ENCODE peak calls at places on chromosome 1, in seven cellular contexts. Y is HTR-8/SVneo, R is NCI-H1048, J is AG09309, H is COLO829, T is T-helper 1 cell, Q is nephron progenitor cell. W is an unnamed sample.

GRCh38 chr1:53606197-53607095 is 132.5 kb downstream of the GLIS1 start:
- DNase-seq in Y (no peak), R (no peak), J (no peak), H (no peak), T (no peak), Q (peak; percentile 60), W (peak; percentile 57)

GRCh38 chr1:95916616-95917015 is 682.6 kb downstream of the RWDD3 start:
- DNase-seq in Y (no peak), R (no peak), J (no peak), H (no peak), T (no peak), Q (no peak), W (no peak)

GRCh38 chr1:234825498-234826176 is 215.7 kb upstream of the IRF2BP2 start:
- DNase-seq in Y (no peak), R (no peak), J (no peak), H (no peak), T (no peak), Q (no peak), W (no peak)

GRCh38 chr1:169676001-169676400 is 35.4 kb downstream of the SELL start:
- DNase-seq in Y (no peak), R (no peak), J (peak; percentile 1), H (no peak), T (no peak), Q (no peak), W (no peak)

GRCh38 chr1:27137022-27137542 is 17.8 kb downstream of the SLC9A1 start:
- DNase-seq in Y (no peak), R (no peak), J (no peak), H (no peak), T (peak; percentile 39), Q (no peak), W (no peak)

GRCh38 chr1:23719162-23719820 is 24.0 kb upstream of the ELOA start:
- DNase-seq in Y (no peak), R (no peak), J (no peak), H (no peak), T (no peak), Q (no peak), W (no peak)

GRCh38 chr1:180131510-180131909 is 23.2 kb upstream of the QSOX1 start:
- DNase-seq in Y (peak; percentile 41), R (no peak), J (peak; percentile 87), H (peak; percentile 51), T (no peak), Q (no peak), W (peak; percentile 55)

GRCh38 chr1:85584923-85585322 is 4.4 kb downstream of the CCN1 start:
- DNase-seq in Y (no peak), R (no peak), J (no peak), H (no peak), T (no peak), Q (no peak), W (peak; percentile 33)

GRCh38 chr1:167934407-167935251 is 1.9 kb upstream of the DCAF6 start:
- DNase-seq in Y (peak; percentile 12), R (no peak), J (no peak), H (peak; percentile 19), T (no peak), Q (no peak), W (no peak)

GRCh38 chr1:53765656-53766055 is 26.7 kb upstream of the GLIS1 start:
- DNase-seq in Y (no peak), R (no peak), J (no peak), H (no peak), T (no peak), Q (no peak), W (no peak)

GRCh38 chr1:15953791-15954201 is 22.1 kb downstream of the ZBTB17 start:
- DNase-seq in Y (no peak), R (no peak), J (no peak), H (no peak), T (no peak), Q (no peak), W (no peak)

GRCh38 chr1:167720965-167721616 is 691 bp upstream of the MPZL1 start:
- DNase-seq in Y (peak; percentile 51), R (no peak), J (peak; percentile 24), H (no peak), T (no peak), Q (no peak), W (peak; percentile 63)

GRCh38 chr1:1334835-1335234 is 3.8 kb downstream of the TAS1R3 start:
- DNase-seq in Y (no peak), R (no peak), J (no peak), H (no peak), T (no peak), Q (peak; percentile 87), W (peak; percentile 85)

GRCh38 chr1:61589382-61589765 is 135.6 kb downstream of the TM2D1 start:
- DNase-seq in Y (no peak), R (no peak), J (no peak), H (no peak), T (no peak), Q (peak; percentile 18), W (no peak)

GRCh38 chr1:103190746-103191145 is 82.4 kb upstream of the COL11A1 start:
- DNase-seq in Y (no peak), R (no peak), J (no peak), H (no peak), T (no peak), Q (no peak), W (no peak)

GRCh38 chr1:58434587-58434986 is 111.9 kb downstream of the OMA1 start:
- DNase-seq in Y (no peak), R (no peak), J (no peak), H (no peak), T (no peak), Q (no peak), W (no peak)

GRCh38 chr1:21347072-21347581 is 56.9 kb upstream of the ECE1 start:
- DNase-seq in Y (no peak), R (no peak), J (no peak), H (no peak), T (no peak), Q (no peak), W (no peak)

GRCh38 chr1:59263116-59263515 is 33.8 kb upstream of the FGGY start:
- DNase-seq in Y (no peak), R (no peak), J (no peak), H (no peak), T (no peak), Q (no peak), W (no peak)

GRCh38 chr1:58727363-58727762 is 27.5 kb upstream of the MYSM1 start:
- DNase-seq in Y (peak; percentile 64), R (no peak), J (peak; percentile 52), H (peak; percentile 68), T (no peak), Q (no peak), W (peak; percentile 86)

GRCh38 chr1:119966020-119966419 is 69.7 kb upstream of the ADAM30 start:
- DNase-seq in Y (no peak), R (no peak), J (peak; percentile 38), H (no peak), T (no peak), Q (no peak), W (no peak)

GRCh38 chr1:170296642-170297041 is 150.9 kb downstream of the NTMT2 start:
- DNase-seq in Y (no peak), R (no peak), J (no peak), H (peak; percentile 74), T (no peak), Q (no peak), W (no peak)

GRCh38 chr1:46804926-46805325 is 6.1 kb downstream of the CYP4B1 start:
- DNase-seq in Y (no peak), R (no peak), J (no peak), H (no peak), T (no peak), Q (no peak), W (peak; percentile 12)

GRCh38 chr1:200172311-200172710 is 144.8 kb downstream of the NR5A2 start:
- DNase-seq in Y (no peak), R (no peak), J (peak; percentile 3), H (no peak), T (no peak), Q (no peak), W (no peak)

GRCh38 chr1:37177230-37177864 is 143.0 kb upstream of the GRIK3 start:
- DNase-seq in Y (no peak), R (no peak), J (no peak), H (peak; percentile 28), T (no peak), Q (peak; percentile 44), W (peak; percentile 64)

GRCh38 chr1:153951801-153952200 is 5.3 kb upstream of the DENND4B start:
- DNase-seq in Y (no peak), R (no peak), J (no peak), H (no peak), T (no peak), Q (no peak), W (no peak)

GRCh38 chr1:35589516-35590427 is 16.7 kb downstream of the TFAP2E start:
- DNase-seq in Y (no peak), R (no peak), J (no peak), H (no peak), T (no peak), Q (no peak), W (no peak)

GRCh38 chr1:205199090-205199930 is 12.2 kb downstream of the DSTYK start:
- DNase-seq in Y (peak; percentile 57), R (no peak), J (peak; percentile 51), H (peak; percentile 91), T (no peak), Q (no peak), W (peak; percentile 56)

GRCh38 chr1:67316918-67317317 is 9.2 kb downstream of the IL12RB2 start:
- DNase-seq in Y (no peak), R (no peak), J (no peak), H (no peak), T (no peak), Q (no peak), W (no peak)

GRCh38 chr1:186849824-186850223 is 21.1 kb downstream of the PLA2G4A start:
- DNase-seq in Y (no peak), R (no peak), J (no peak), H (no peak), T (no peak), Q (no peak), W (no peak)

GRCh38 chr1:200429221-200429751 is 19.4 kb upstream of the ZNF281 start:
- DNase-seq in Y (no peak), R (no peak), J (peak; percentile 71), H (no peak), T (no peak), Q (no peak), W (no peak)

GRCh38 chr1:8122477-8123407 is 96.6 kb upstream of the ERRFI1 start:
- DNase-seq in Y (no peak), R (no peak), J (no peak), H (no peak), T (no peak), Q (no peak), W (peak; percentile 89)

GRCh38 chr1:201218409-201218808 is 27.8 kb downstream of the IGFN1 start:
- DNase-seq in Y (no peak), R (no peak), J (no peak), H (no peak), T (no peak), Q (no peak), W (peak; percentile 41)

GRCh38 chr1:107622975-107623374 is 342.0 kb downstream of the VAV3 start:
- DNase-seq in Y (no peak), R (no peak), J (no peak), H (no peak), T (no peak), Q (no peak), W (no peak)

GRCh38 chr1:97904528-97904927 is 16.3 kb downstream of the DPYD start:
- DNase-seq in Y (no peak), R (no peak), J (no peak), H (no peak), T (no peak), Q (no peak), W (no peak)

GRCh38 chr1:117644696-117645311 is 39.0 kb downstream of the TENT5C start:
- DNase-seq in Y (no peak), R (no peak), J (no peak), H (no peak), T (no peak), Q (no peak), W (no peak)

GRCh38 chr1:22930235-22930912 is 42.3 kb downstream of the LACTBL1 start:
- DNase-seq in Y (peak; percentile 72), R (no peak), J (no peak), H (peak; percentile 73), T (no peak), Q (peak; percentile 85), W (peak; percentile 78)

GRCh38 chr1:110765640-110766335 is 91.0 kb upstream of the KCNA3 start:
- DNase-seq in Y (peak; percentile 8), R (no peak), J (peak; percentile 17), H (peak; percentile 53), T (peak; percentile 38), Q (peak; percentile 33), W (no peak)

W was measured in islet precursor cell.